ENCODE peak calls at places on chromosomes 5 and 9, in five cellular contexts. One of them, this sample, is unnamed. For H3K4me1, the result is how much of the 10 kb centered on the place peaks cover.

GRCh38 chr9:113906411-113907110 is 30.5 kb downstream of the ZNF618 start:
- DNase-seq in CD4-positive, alpha-beta memory T cell: no peak
- DNase-seq in psoas muscle: no peak
- DNase-seq in aorta: no peak
- DNase-seq in naive thymus-derived CD4-positive, alpha-beta T cell: no peak
- DNase-seq in this sample: no peak

GRCh38 chr5:14063117-14063516 is 80.0 kb upstream of the TRIO start:
- DNase-seq in CD4-positive, alpha-beta memory T cell: no peak
- DNase-seq in psoas muscle: no peak
- DNase-seq in aorta: no peak
- DNase-seq in naive thymus-derived CD4-positive, alpha-beta T cell: no peak
- DNase-seq in this sample: no peak

GRCh38 chr5:144191461-144191860 is 20.8 kb downstream of the KCTD16 start:
- DNase-seq in CD4-positive, alpha-beta memory T cell: no peak
- DNase-seq in psoas muscle: no peak
- DNase-seq in aorta: no peak
- DNase-seq in naive thymus-derived CD4-positive, alpha-beta T cell: no peak
- DNase-seq in this sample: no peak

GRCh38 chr9:125548141-125548540 is 158.9 kb downstream of the MAPKAP1 start:
- DNase-seq in CD4-positive, alpha-beta memory T cell: no peak
- DNase-seq in psoas muscle: no peak
- DNase-seq in aorta: no peak
- DNase-seq in naive thymus-derived CD4-positive, alpha-beta T cell: no peak
- DNase-seq in this sample: no peak

GRCh38 chr9:20419552-20419951 is 202.7 kb downstream of the MLLT3 start:
- DNase-seq in CD4-positive, alpha-beta memory T cell: no peak
- DNase-seq in psoas muscle: no peak
- DNase-seq in aorta: no peak
- DNase-seq in naive thymus-derived CD4-positive, alpha-beta T cell: no peak
- DNase-seq in this sample: no peak

GRCh38 chr5:175328176-175328575 is 115.8 kb downstream of the DRD1 start:
- DNase-seq in CD4-positive, alpha-beta memory T cell: no peak
- DNase-seq in psoas muscle: no peak
- DNase-seq in aorta: no peak
- DNase-seq in naive thymus-derived CD4-positive, alpha-beta T cell: no peak
- DNase-seq in this sample: no peak

GRCh38 chr5:147522435-147522834 is 12.6 kb upstream of the DPYSL3 start:
- DNase-seq in CD4-positive, alpha-beta memory T cell: no peak
- DNase-seq in psoas muscle: no peak
- DNase-seq in aorta: no peak
- DNase-seq in naive thymus-derived CD4-positive, alpha-beta T cell: no peak
- DNase-seq in this sample: no peak

GRCh38 chr5:45737153-45737552 is 41.0 kb upstream of the HCN1 start:
- DNase-seq in CD4-positive, alpha-beta memory T cell: no peak
- DNase-seq in psoas muscle: no peak
- DNase-seq in aorta: no peak
- DNase-seq in naive thymus-derived CD4-positive, alpha-beta T cell: no peak
- DNase-seq in this sample: no peak

GRCh38 chr5:178203670-178204204 is 596 bp upstream of the HNRNPAB start:
- DNase-seq in CD4-positive, alpha-beta memory T cell: no peak
- DNase-seq in psoas muscle: no peak
- DNase-seq in aorta: no peak
- DNase-seq in naive thymus-derived CD4-positive, alpha-beta T cell: no peak
- DNase-seq in this sample: no peak

GRCh38 chr9:91935066-91935729 is 14.8 kb downstream of the ROR2 start:
- DNase-seq in CD4-positive, alpha-beta memory T cell: no peak
- DNase-seq in psoas muscle: no peak
- DNase-seq in aorta: no peak
- DNase-seq in naive thymus-derived CD4-positive, alpha-beta T cell: no peak
- DNase-seq in this sample: no peak

GRCh38 chr5:80591352-80591751 is 21.3 kb upstream of the ANKRD34B start:
- DNase-seq in CD4-positive, alpha-beta memory T cell: no peak
- DNase-seq in psoas muscle: no peak
- DNase-seq in aorta: no peak
- DNase-seq in naive thymus-derived CD4-positive, alpha-beta T cell: no peak
- DNase-seq in this sample: no peak

GRCh38 chr5:42361321-42361688 is 61.9 kb upstream of the GHR start:
- DNase-seq in CD4-positive, alpha-beta memory T cell: no peak
- DNase-seq in psoas muscle: no peak
- DNase-seq in aorta: no peak
- DNase-seq in naive thymus-derived CD4-positive, alpha-beta T cell: no peak
- DNase-seq in this sample: no peak

GRCh38 chr9:79623799-79624721 is 52.3 kb downstream of the TLE4 start:
- DNase-seq in CD4-positive, alpha-beta memory T cell: peak
- DNase-seq in psoas muscle: peak
- DNase-seq in aorta: peak
- DNase-seq in naive thymus-derived CD4-positive, alpha-beta T cell: no peak
- DNase-seq in this sample: no peak

GRCh38 chr5:61319388-61320146 is 12.5 kb upstream of the ZSWIM6 start:
- DNase-seq in CD4-positive, alpha-beta memory T cell: no peak
- DNase-seq in psoas muscle: no peak
- DNase-seq in aorta: no peak
- DNase-seq in naive thymus-derived CD4-positive, alpha-beta T cell: peak
- DNase-seq in this sample: no peak

GRCh38 chr5:180157866-180158265 is 51.1 kb downstream of the RASGEF1C start:
- DNase-seq in CD4-positive, alpha-beta memory T cell: no peak
- DNase-seq in psoas muscle: no peak
- DNase-seq in aorta: no peak
- DNase-seq in naive thymus-derived CD4-positive, alpha-beta T cell: no peak
- DNase-seq in this sample: no peak

GRCh38 chr9:71921190-71921814 is 9.9 kb downstream of the C9orf85 start:
- DNase-seq in CD4-positive, alpha-beta memory T cell: no peak
- DNase-seq in psoas muscle: no peak
- DNase-seq in aorta: no peak
- DNase-seq in naive thymus-derived CD4-positive, alpha-beta T cell: no peak
- DNase-seq in this sample: no peak

GRCh38 chr5:159022178-159022556 is 77.5 kb downstream of the EBF1 start:
- DNase-seq in CD4-positive, alpha-beta memory T cell: no peak
- DNase-seq in psoas muscle: peak
- DNase-seq in aorta: peak
- DNase-seq in naive thymus-derived CD4-positive, alpha-beta T cell: no peak
- DNase-seq in this sample: no peak

GRCh38 chr9:27528278-27528885 is 1.2 kb downstream of the MOB3B start:
- DNase-seq in CD4-positive, alpha-beta memory T cell: peak
- DNase-seq in psoas muscle: peak
- DNase-seq in aorta: peak
- DNase-seq in naive thymus-derived CD4-positive, alpha-beta T cell: peak
- DNase-seq in this sample: peak

GRCh38 chr5:42490836-42491235 is 67.6 kb downstream of the GHR start:
- DNase-seq in CD4-positive, alpha-beta memory T cell: no peak
- DNase-seq in psoas muscle: no peak
- DNase-seq in aorta: no peak
- DNase-seq in naive thymus-derived CD4-positive, alpha-beta T cell: no peak
- DNase-seq in this sample: no peak

GRCh38 chr9:77764894-77765780 is 117.0 kb upstream of the GNA14 start:
- DNase-seq in CD4-positive, alpha-beta memory T cell: no peak
- DNase-seq in psoas muscle: no peak
- DNase-seq in aorta: no peak
- DNase-seq in naive thymus-derived CD4-positive, alpha-beta T cell: no peak
- DNase-seq in this sample: no peak

GRCh38 chr9:36803951-36804350 is 230.1 kb downstream of the PAX5 start:
- DNase-seq in CD4-positive, alpha-beta memory T cell: no peak
- DNase-seq in psoas muscle: no peak
- DNase-seq in aorta: no peak
- DNase-seq in naive thymus-derived CD4-positive, alpha-beta T cell: no peak
- DNase-seq in this sample: no peak

GRCh38 chr5:145588113-145588512 is 247.0 kb downstream of the PRELID2 start:
- DNase-seq in CD4-positive, alpha-beta memory T cell: no peak
- DNase-seq in psoas muscle: no peak
- DNase-seq in aorta: no peak
- DNase-seq in naive thymus-derived CD4-positive, alpha-beta T cell: no peak
- DNase-seq in this sample: no peak

GRCh38 chr9:5820425-5820824 is 12.5 kb downstream of the ERMP1 start:
- DNase-seq in CD4-positive, alpha-beta memory T cell: no peak
- DNase-seq in psoas muscle: no peak
- DNase-seq in aorta: no peak
- DNase-seq in naive thymus-derived CD4-positive, alpha-beta T cell: no peak
- DNase-seq in this sample: no peak

GRCh38 chr5:60945760-60946253 is 802 bp downstream of the NDUFAF2 start:
- DNase-seq in CD4-positive, alpha-beta memory T cell: no peak
- DNase-seq in psoas muscle: peak
- DNase-seq in aorta: no peak
- DNase-seq in naive thymus-derived CD4-positive, alpha-beta T cell: no peak
- DNase-seq in this sample: peak

GRCh38 chr5:55241756-55242155 is 8.3 kb upstream of the CCNO start:
- DNase-seq in CD4-positive, alpha-beta memory T cell: no peak
- DNase-seq in psoas muscle: no peak
- DNase-seq in aorta: no peak
- DNase-seq in naive thymus-derived CD4-positive, alpha-beta T cell: no peak
- DNase-seq in this sample: no peak

GRCh38 chr9:104872959-104873850 is 54.8 kb downstream of the ABCA1 start:
- DNase-seq in CD4-positive, alpha-beta memory T cell: no peak
- DNase-seq in psoas muscle: peak
- DNase-seq in aorta: peak
- DNase-seq in naive thymus-derived CD4-positive, alpha-beta T cell: no peak
- DNase-seq in this sample: peak

GRCh38 chr9:104875897-104876296 is 52.1 kb downstream of the ABCA1 start:
- DNase-seq in CD4-positive, alpha-beta memory T cell: no peak
- DNase-seq in psoas muscle: no peak
- DNase-seq in aorta: no peak
- DNase-seq in naive thymus-derived CD4-positive, alpha-beta T cell: no peak
- DNase-seq in this sample: no peak

GRCh38 chr9:104871961-104872527 is 55.9 kb downstream of the ABCA1 start:
- DNase-seq in CD4-positive, alpha-beta memory T cell: no peak
- DNase-seq in psoas muscle: no peak
- DNase-seq in aorta: no peak
- DNase-seq in naive thymus-derived CD4-positive, alpha-beta T cell: no peak
- DNase-seq in this sample: no peak

GRCh38 chr9:104876587-104876986 is 51.4 kb downstream of the ABCA1 start:
- DNase-seq in CD4-positive, alpha-beta memory T cell: no peak
- DNase-seq in psoas muscle: no peak
- DNase-seq in aorta: no peak
- DNase-seq in naive thymus-derived CD4-positive, alpha-beta T cell: no peak
- DNase-seq in this sample: no peak

DNA sequence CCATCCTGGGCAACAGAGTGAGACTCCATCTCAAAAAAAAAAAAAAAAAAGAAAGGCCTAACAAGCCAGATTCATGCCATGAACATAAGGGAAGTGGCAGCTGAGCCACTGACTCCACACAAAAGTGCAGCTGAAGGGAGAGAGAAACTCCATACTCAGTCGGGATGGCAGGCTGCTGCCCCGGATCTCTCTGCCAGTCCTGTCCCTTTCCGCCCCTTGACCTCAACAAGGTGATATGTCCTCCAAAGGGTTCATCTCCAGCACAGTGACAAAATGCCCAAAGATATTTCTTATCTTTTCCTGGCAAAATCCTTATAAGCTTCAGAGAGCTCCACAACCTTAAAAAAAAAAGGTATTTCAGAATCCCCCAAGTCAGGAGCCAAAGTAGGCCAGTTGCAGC is 52.6 kb downstream of the ABCA1 start:
- DNase-seq in CD4-positive, alpha-beta memory T cell: no peak
- DNase-seq in psoas muscle: no peak
- DNase-seq in aorta: no peak
- DNase-seq in naive thymus-derived CD4-positive, alpha-beta T cell: no peak
- DNase-seq in this sample: no peak
- H3K27ac ChIP-seq in CD4-positive, alpha-beta memory T cell: no peak
- H3K27ac ChIP-seq in psoas muscle: no peak
- H3K27ac ChIP-seq in aorta: no peak
- H3K27ac ChIP-seq in naive thymus-derived CD4-positive, alpha-beta T cell: no peak
- H3K27ac ChIP-seq in this sample: peak

GRCh38 chr5:59766394-59766793 is 127.1 kb downstream of the PDE4D start:
- DNase-seq in CD4-positive, alpha-beta memory T cell: no peak
- DNase-seq in psoas muscle: peak
- DNase-seq in aorta: peak
- DNase-seq in naive thymus-derived CD4-positive, alpha-beta T cell: no peak
- DNase-seq in this sample: no peak
- H3K4me3 ChIP-seq in CD4-positive, alpha-beta memory T cell: no peak
- H3K4me3 ChIP-seq in psoas muscle: peak
- H3K4me3 ChIP-seq in aorta: no peak
- H3K4me3 ChIP-seq in naive thymus-derived CD4-positive, alpha-beta T cell: no peak
- H3K4me3 ChIP-seq in this sample: peak

GRCh38 chr5:38551020-38552017 is 5.1 kb downstream of the LIFR start:
- DNase-seq in CD4-positive, alpha-beta memory T cell: no peak
- DNase-seq in psoas muscle: no peak
- DNase-seq in aorta: no peak
- DNase-seq in naive thymus-derived CD4-positive, alpha-beta T cell: no peak
- DNase-seq in this sample: no peak

GRCh38 chr5:38547257-38547656 is 9.2 kb downstream of the LIFR start:
- DNase-seq in CD4-positive, alpha-beta memory T cell: no peak
- DNase-seq in psoas muscle: no peak
- DNase-seq in aorta: no peak
- DNase-seq in naive thymus-derived CD4-positive, alpha-beta T cell: no peak
- DNase-seq in this sample: no peak

GRCh38 chr5:38546691-38547146 is 9.7 kb downstream of the LIFR start:
- DNase-seq in CD4-positive, alpha-beta memory T cell: no peak
- DNase-seq in psoas muscle: no peak
- DNase-seq in aorta: no peak
- DNase-seq in naive thymus-derived CD4-positive, alpha-beta T cell: no peak
- DNase-seq in this sample: no peak

GRCh38 chr5:38543886-38544285 is 12.6 kb downstream of the LIFR start:
- DNase-seq in CD4-positive, alpha-beta memory T cell: no peak
- DNase-seq in psoas muscle: no peak
- DNase-seq in aorta: no peak
- DNase-seq in naive thymus-derived CD4-positive, alpha-beta T cell: no peak
- DNase-seq in this sample: no peak

DNA sequence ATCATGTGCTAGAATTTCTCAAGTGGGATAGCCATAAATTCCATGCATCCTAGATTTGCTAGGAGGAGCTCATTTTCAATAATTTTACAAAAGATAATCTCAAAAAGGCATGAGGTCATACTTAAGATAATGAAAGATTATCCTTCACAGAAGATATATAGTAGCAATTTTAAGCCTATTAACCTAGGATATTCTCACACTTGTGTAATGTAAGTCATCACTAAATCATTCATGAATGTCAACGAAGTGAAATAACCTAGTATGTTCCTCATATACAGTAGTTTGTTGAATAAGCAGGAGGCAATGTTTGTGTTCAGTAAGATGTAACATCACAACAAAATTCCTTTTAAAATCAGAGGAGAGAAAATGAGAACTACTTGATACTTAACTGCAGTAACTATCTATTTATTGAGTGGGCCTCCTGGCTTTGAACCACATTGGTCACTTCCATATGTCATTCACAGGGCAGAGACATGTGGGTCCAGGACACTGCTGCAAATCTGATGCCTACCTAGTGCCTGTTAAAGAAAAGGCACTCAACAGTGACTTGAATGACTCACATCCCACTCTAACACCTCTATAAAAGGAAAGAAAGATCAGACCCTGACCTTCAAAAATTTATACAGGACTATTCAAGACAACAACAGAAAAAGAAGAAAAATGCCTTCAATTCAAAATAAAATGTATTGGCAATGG is 8.2 kb downstream of the LIFR start:
- DNase-seq in CD4-positive, alpha-beta memory T cell: no peak
- DNase-seq in psoas muscle: no peak
- DNase-seq in aorta: no peak
- DNase-seq in naive thymus-derived CD4-positive, alpha-beta T cell: no peak
- DNase-seq in this sample: no peak
- H3K4me1 ChIP-seq in CD4-positive, alpha-beta memory T cell: under half
- H3K4me1 ChIP-seq in psoas muscle: half or more
- H3K4me1 ChIP-seq in aorta: under half
- H3K4me1 ChIP-seq in naive thymus-derived CD4-positive, alpha-beta T cell: under half
- H3K4me1 ChIP-seq in this sample: under half

DNA sequence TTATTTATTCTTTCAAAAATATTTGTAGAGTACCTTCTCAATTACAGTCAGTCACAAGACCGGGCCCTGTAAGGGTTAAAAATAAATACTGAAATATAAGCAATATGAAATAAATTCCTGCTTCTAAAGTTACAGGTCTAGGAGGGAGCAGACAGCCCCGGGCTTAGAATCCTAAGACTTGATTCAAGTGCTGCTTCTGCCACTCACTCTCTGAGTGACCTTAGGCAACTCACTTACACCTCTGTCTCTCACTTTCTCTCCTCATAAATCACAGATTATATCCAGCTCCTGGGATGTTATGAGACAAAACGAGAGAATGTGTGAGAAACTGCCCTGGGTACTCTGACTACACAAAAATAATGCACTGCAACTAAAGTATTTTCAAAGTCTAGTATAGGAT is 101.9 kb downstream of the PDE4D start:
- DNase-seq in CD4-positive, alpha-beta memory T cell: no peak
- DNase-seq in psoas muscle: no peak
- DNase-seq in aorta: no peak
- DNase-seq in naive thymus-derived CD4-positive, alpha-beta T cell: no peak
- DNase-seq in this sample: no peak
- H3K27ac ChIP-seq in CD4-positive, alpha-beta memory T cell: no peak
- H3K27ac ChIP-seq in psoas muscle: no peak
- H3K27ac ChIP-seq in aorta: no peak
- H3K27ac ChIP-seq in naive thymus-derived CD4-positive, alpha-beta T cell: no peak
- H3K27ac ChIP-seq in this sample: peak

This sample was measured in RWPE2.